ENCODE peak calls at places on chromosomes 2 and 18, in four cellular contexts. T, P, S and E are unnamed samples.

GRCh38 chr2:182836451-182836850 is 30.0 kb downstream of the FRZB start:
- DNase-seq in T (no peak), P (no peak), S (no peak), E (no peak)

GRCh38 chr2:43255249-43255960 is 29.0 kb upstream of the ZFP36L2 start:
- DNase-seq in T (peak), P (no peak), S (no peak), E (no peak)

GRCh38 chr18:80154293-80154692 is 45.2 kb downstream of the ADNP2 start:
- DNase-seq in T (peak), P (no peak), S (no peak), E (peak)

GRCh38 chr2:1751768-1752725 is 7.7 kb upstream of the PXDN start:
- DNase-seq in T (no peak), P (no peak), S (no peak), E (no peak)

GRCh38 chr2:168751104-168751768 is 51.2 kb upstream of the NOSTRIN start:
- DNase-seq in T (no peak), P (no peak), S (no peak), E (no peak)

GRCh38 chr2:108612153-108612513 is 77.9 kb downstream of the LIMS1 start:
- DNase-seq in T (no peak), P (no peak), S (no peak), E (peak)

GRCh38 chr2:85438291-85439110 is 20.0 kb downstream of the SH2D6 start:
- DNase-seq in T (peak), P (no peak), S (no peak), E (no peak)

GRCh38 chr2:131104487-131105155 is 515 bp upstream of the PLEKHB2 start:
- DNase-seq in T (peak), P (no peak), S (peak), E (peak)

DNA sequence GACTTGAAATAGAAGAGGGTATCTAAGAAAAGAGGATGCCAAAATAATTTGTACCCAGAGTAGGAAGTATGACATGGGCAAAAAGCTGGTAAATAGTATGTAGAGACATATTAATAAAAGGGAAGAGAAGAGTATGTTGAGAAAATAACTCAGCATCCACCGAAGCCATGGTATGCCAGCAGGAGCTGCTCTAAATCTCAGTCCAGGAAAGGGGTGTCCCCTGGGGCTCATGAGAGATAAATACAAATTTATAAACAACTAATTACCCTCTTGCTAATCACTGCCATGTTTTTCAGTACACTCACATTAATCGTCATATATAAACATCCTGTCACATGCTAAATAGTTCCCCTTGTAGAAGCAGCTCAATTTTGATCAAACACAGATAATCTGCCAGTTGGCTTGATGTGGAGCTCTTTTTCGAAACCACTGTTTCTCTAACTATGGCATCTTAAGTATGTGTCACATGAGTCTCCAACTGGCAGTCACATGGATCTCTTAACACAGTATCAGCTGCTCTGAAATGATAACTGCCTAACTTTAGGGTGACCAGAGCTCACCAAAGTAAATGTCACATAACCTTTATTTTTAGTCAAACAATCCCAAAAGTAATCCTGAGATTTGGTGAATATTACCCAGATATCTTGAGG is 31.9 kb downstream of the EXOC6B start:
- DNase-seq in T (no peak), P (no peak), S (no peak), E (no peak)
- TF ChIP-seq TCF12 in T (no peak), P (no peak), S (peak), E (no peak)

GRCh38 chr18:60044290-60045006 is 144.7 kb downstream of the PMAIP1 start:
- DNase-seq in T (no peak), P (no peak), S (no peak), E (no peak)

GRCh38 chr18:60038731-60039130 is 138.9 kb downstream of the PMAIP1 start:
- DNase-seq in T (no peak), P (no peak), S (no peak), E (no peak)

DNA sequence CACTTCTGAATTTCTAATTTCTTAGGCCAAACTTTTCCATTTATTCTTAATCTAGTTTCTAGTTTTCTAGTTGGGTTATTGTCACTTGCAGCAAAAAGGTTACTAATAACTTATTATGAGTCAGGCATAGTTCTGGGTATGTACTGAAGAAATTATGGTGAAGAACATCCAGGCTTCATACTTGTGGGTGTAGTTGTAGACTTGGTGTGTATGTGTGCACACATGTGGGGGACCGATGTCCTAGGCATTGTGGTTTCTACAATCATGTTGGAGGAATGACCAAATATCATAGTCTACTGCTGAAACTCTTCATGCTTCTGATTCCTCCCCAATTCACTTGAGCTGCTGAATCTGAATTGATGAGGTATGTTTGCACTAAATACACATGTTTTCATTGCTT is 141.2 kb downstream of the PMAIP1 start:
- DNase-seq in T (no peak), P (no peak), S (no peak), E (no peak)
- TF ChIP-seq TCF12 in T (no peak), P (no peak), S (no peak), E (no peak)

GRCh38 chr2:176753752-176754474 is 458.7 kb upstream of the HNRNPA3 start:
- DNase-seq in T (no peak), P (no peak), S (no peak), E (no peak)
- TF ChIP-seq TCF12 in T (no peak), P (no peak), S (no peak), E (no peak)

DNA sequence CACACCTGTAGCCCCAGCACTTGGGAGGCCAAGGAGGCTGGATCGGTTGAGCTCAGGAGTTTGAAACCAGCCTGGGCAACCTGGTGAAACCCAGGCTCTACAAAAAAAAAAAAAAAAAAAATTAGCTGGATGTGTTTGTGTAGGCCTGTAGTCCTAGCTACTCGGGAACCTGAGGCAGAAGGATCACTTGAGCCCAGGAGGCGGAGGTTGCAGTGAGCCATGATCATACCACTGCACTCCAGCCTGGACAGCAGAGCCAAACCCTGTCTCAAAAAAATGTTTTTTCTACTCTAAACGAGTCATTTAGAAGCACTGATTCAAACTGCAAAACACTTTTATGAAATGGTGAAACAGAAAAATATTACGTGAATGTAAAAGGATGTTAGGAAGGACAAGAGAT is 69.1 kb upstream of the SLC39A10 start:
- DNase-seq in T (no peak), P (no peak), S (no peak), E (no peak)
- TF ChIP-seq TCF12 in T (no peak), P (no peak), S (no peak), E (no peak)